ENCODE peak calls at places on chromosome 12, in six cellular contexts. One of them, this sample, is unnamed.

GRCh38 chr12:48197549-48197966 is 5.5 kb downstream of the OR10AD1 start:
- DNase-seq in hepatocyte: peak
- DNase-seq in NCI-H2029: no peak
- DNase-seq in ureter: no peak
- DNase-seq in ACHN: peak
- DNase-seq in left cardiac atrium: no peak
- DNase-seq in this sample: no peak

GRCh38 chr12:63982787-63983186 is 138.3 kb downstream of the SRGAP1 start:
- DNase-seq in ACHN: no peak
- DNase-seq in ureter: no peak
- DNase-seq in NCI-H2029: no peak
- DNase-seq in hepatocyte: no peak
- DNase-seq in left cardiac atrium: no peak
- DNase-seq in this sample: no peak

GRCh38 chr12:9378430-9378835 is 170.2 kb upstream of the PZP start:
- DNase-seq in NCI-H2029: no peak
- DNase-seq in hepatocyte: no peak
- DNase-seq in left cardiac atrium: no peak
- DNase-seq in ACHN: peak
- DNase-seq in ureter: no peak
- DNase-seq in this sample: peak

GRCh38 chr12:28415755-28416154 is 225.5 kb downstream of the CCDC91 start:
- DNase-seq in left cardiac atrium: no peak
- DNase-seq in hepatocyte: no peak
- DNase-seq in ureter: no peak
- DNase-seq in ACHN: peak
- DNase-seq in NCI-H2029: no peak
- DNase-seq in this sample: peak

GRCh38 chr12:3604750-3605638 is 114.0 kb downstream of the PRMT8 start:
- DNase-seq in ureter: peak
- DNase-seq in hepatocyte: no peak
- DNase-seq in ACHN: peak
- DNase-seq in left cardiac atrium: peak
- DNase-seq in NCI-H2029: peak
- DNase-seq in this sample: no peak

GRCh38 chr12:1828863-1829262 is 8.5 kb downstream of the LRTM2 start:
- DNase-seq in left cardiac atrium: no peak
- DNase-seq in NCI-H2029: no peak
- DNase-seq in ureter: no peak
- DNase-seq in ACHN: peak
- DNase-seq in hepatocyte: no peak
- DNase-seq in this sample: no peak

GRCh38 chr12:60201891-60202290 is 606.1 kb downstream of the SLC16A7 start:
- DNase-seq in ureter: no peak
- DNase-seq in hepatocyte: no peak
- DNase-seq in ACHN: no peak
- DNase-seq in NCI-H2029: no peak
- DNase-seq in left cardiac atrium: no peak
- DNase-seq in this sample: no peak

GRCh38 chr12:122950276-122950675 is 16.0 kb downstream of the ABCB9 start:
- DNase-seq in ureter: no peak
- DNase-seq in NCI-H2029: no peak
- DNase-seq in ACHN: no peak
- DNase-seq in left cardiac atrium: no peak
- DNase-seq in hepatocyte: no peak
- DNase-seq in this sample: no peak

GRCh38 chr12:41073633-41074576 is 114.2 kb upstream of the PDZRN4 start:
- DNase-seq in ACHN: no peak
- DNase-seq in left cardiac atrium: no peak
- DNase-seq in NCI-H2029: no peak
- DNase-seq in ureter: no peak
- DNase-seq in hepatocyte: no peak
- DNase-seq in this sample: no peak

GRCh38 chr12:106074706-106075392 is 63.9 kb downstream of the NUAK1 start:
- DNase-seq in ureter: peak
- DNase-seq in ACHN: peak
- DNase-seq in NCI-H2029: no peak
- DNase-seq in hepatocyte: peak
- DNase-seq in left cardiac atrium: no peak
- DNase-seq in this sample: no peak

GRCh38 chr12:103626498-103626897 is 39.4 kb downstream of the STAB2 start:
- DNase-seq in hepatocyte: peak
- DNase-seq in left cardiac atrium: peak
- DNase-seq in ureter: no peak
- DNase-seq in ACHN: peak
- DNase-seq in NCI-H2029: peak
- DNase-seq in this sample: peak

GRCh38 chr12:2277492-2278153 is 224.8 kb downstream of the CACNA1C start:
- DNase-seq in NCI-H2029: no peak
- DNase-seq in hepatocyte: no peak
- DNase-seq in ACHN: no peak
- DNase-seq in ureter: no peak
- DNase-seq in left cardiac atrium: no peak
- DNase-seq in this sample: no peak

GRCh38 chr12:131871677-131872076 is 22.7 kb upstream of the ULK1 start:
- DNase-seq in ureter: no peak
- DNase-seq in NCI-H2029: no peak
- DNase-seq in left cardiac atrium: no peak
- DNase-seq in hepatocyte: no peak
- DNase-seq in ACHN: no peak
- DNase-seq in this sample: no peak

GRCh38 chr12:54191550-54192022 is 2.8 kb upstream of the SMUG1 start:
- DNase-seq in NCI-H2029: peak
- DNase-seq in ureter: peak
- DNase-seq in ACHN: peak
- DNase-seq in hepatocyte: peak
- DNase-seq in left cardiac atrium: peak
- DNase-seq in this sample: peak

GRCh38 chr12:52186135-52186840 is 5.5 kb downstream of the KRT80 start:
- DNase-seq in left cardiac atrium: no peak
- DNase-seq in ureter: no peak
- DNase-seq in hepatocyte: peak
- DNase-seq in ACHN: peak
- DNase-seq in NCI-H2029: no peak
- DNase-seq in this sample: peak

GRCh38 chr12:107553211-107553765 is 132.3 kb upstream of the PWP1 start:
- DNase-seq in ureter: no peak
- DNase-seq in ACHN: no peak
- DNase-seq in left cardiac atrium: no peak
- DNase-seq in hepatocyte: no peak
- DNase-seq in NCI-H2029: no peak
- DNase-seq in this sample: no peak

GRCh38 chr12:98332626-98333025 is 182.8 kb upstream of the TMPO start:
- DNase-seq in hepatocyte: no peak
- DNase-seq in ureter: no peak
- DNase-seq in left cardiac atrium: no peak
- DNase-seq in NCI-H2029: no peak
- DNase-seq in ACHN: no peak
- DNase-seq in this sample: peak

GRCh38 chr12:89706551-89707348 is 1.9 kb downstream of the ATP2B1 start:
- DNase-seq in ACHN: peak
- DNase-seq in hepatocyte: peak
- DNase-seq in NCI-H2029: peak
- DNase-seq in left cardiac atrium: peak
- DNase-seq in ureter: no peak
- DNase-seq in this sample: peak

This sample was measured in RKO.